ENCODE peak calls at places on chromosomes 2 and 18, in four cellular contexts. S is AG10803, H is epithelial cell of esophagus, Y is hepatocyte. L is an unnamed sample.

GRCh38 chr18:26425148-26425531 is 123.2 kb downstream of the KCTD1 start:
- DNase-seq in H (peak), S (peak), Y (no peak), L (no peak)

GRCh38 chr2:49248506-49248905 is 94.2 kb upstream of the FSHR start:
- DNase-seq in S (peak), H (peak), Y (peak), L (peak)

GRCh38 chr2:236286866-236287545 is 22.8 kb upstream of the ASB18 start:
- DNase-seq in S (peak), H (peak), Y (no peak), L (no peak)

GRCh38 chr2:236244256-236244655 is 19.9 kb downstream of the ASB18 start:
- DNase-seq in H (no peak), S (no peak), Y (no peak), L (no peak)

GRCh38 chr2:240723851-240724250 is 32.2 kb downstream of the AQP12A start:
- DNase-seq in Y (no peak), S (no peak), H (no peak), L (no peak)

GRCh38 chr2:44051948-44052347 is 56.2 kb upstream of the LRPPRC start:
- DNase-seq in Y (no peak), H (no peak), S (no peak), L (no peak)

GRCh38 chr2:168247341-168248305 is at the start of gene STK39:
- DNase-seq in H (peak), S (peak), Y (peak), L (peak)

GRCh38 chr2:234630676-234631350 is 133.9 kb upstream of the ARL4C start:
- DNase-seq in H (peak), S (peak), Y (no peak), L (no peak)

GRCh38 chr2:195782156-195782555 is 125.1 kb downstream of the SLC39A10 start:
- DNase-seq in H (no peak), S (no peak), Y (no peak), L (no peak)

GRCh38 chr2:28206786-28207185 is 185.9 kb upstream of the FOSL2 start:
- DNase-seq in H (no peak), S (no peak), Y (no peak), L (peak)

GRCh38 chr2:222708274-222708710 is 36.8 kb downstream of the MOGAT1 start:
- DNase-seq in Y (peak), S (peak), H (peak), L (peak)

GRCh38 chr2:42936632-42936996 is 144.2 kb upstream of the HAAO start:
- DNase-seq in Y (no peak), S (no peak), H (no peak), L (no peak)

GRCh38 chr2:234879671-234880455 is 72.0 kb upstream of the SH3BP4 start:
- DNase-seq in H (peak), Y (no peak), S (no peak), L (peak)

GRCh38 chr2:156352911-156353310 is 20.4 kb upstream of the NR4A2 start:
- DNase-seq in Y (no peak), H (no peak), S (no peak), L (no peak)

GRCh38 chr2:143581989-143582719 is 452.9 kb downstream of the ARHGAP15 start:
- DNase-seq in Y (no peak), S (peak), H (no peak), L (no peak)
- TF ChIP-seq CTCF in Y (peak), S (peak), H (peak), L (peak)

GRCh38 chr18:44901283-44901682 is 220.6 kb downstream of the SETBP1 start:
- DNase-seq in H (no peak), S (no peak), Y (no peak), L (no peak)
- H3K4me3 ChIP-seq in H (no peak), S (no peak), Y (no peak), L (no peak)

GRCh38 chr18:13627639-13628038 is 98.7 kb downstream of the FAM210A start:
- DNase-seq in H (no peak), S (no peak), Y (no peak), L (no peak)

GRCh38 chr18:13628211-13628610 is 98.1 kb downstream of the FAM210A start:
- DNase-seq in H (no peak), Y (no peak), S (no peak), L (no peak)

GRCh38 chr18:13626544-13626908 is 99.8 kb downstream of the FAM210A start:
- DNase-seq in Y (no peak), H (no peak), S (no peak), L (no peak)

GRCh38 chr18:13630869-13631268 is 95.5 kb downstream of the FAM210A start:
- DNase-seq in H (no peak), Y (no peak), S (no peak), L (no peak)

GRCh38 chr18:13629841-13630747 is 96.3 kb downstream of the FAM210A start:
- DNase-seq in Y (peak), S (peak), H (peak), L (peak)
- TF ChIP-seq CTCF in Y (peak), S (peak), H (peak), L (peak)

DNA sequence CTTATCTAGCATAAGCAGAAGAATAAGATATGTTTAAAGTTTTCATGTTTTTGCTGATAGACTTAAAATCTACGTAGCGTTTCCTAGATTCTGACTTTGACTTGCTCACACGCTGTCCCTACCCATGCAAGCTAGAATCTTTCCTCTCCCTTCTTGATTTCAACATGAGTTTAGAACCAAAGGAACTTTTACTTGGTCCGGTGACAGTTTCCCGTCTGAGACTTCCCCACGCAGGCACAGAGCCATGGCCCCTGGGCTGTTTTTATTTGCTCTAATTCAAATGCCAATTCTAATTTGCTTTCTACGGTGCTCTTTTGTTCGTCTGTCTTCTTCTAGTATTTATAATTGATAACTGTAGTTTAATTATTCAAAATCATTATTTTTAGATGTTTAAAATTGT is 467.7 kb downstream of the PARD3B start:
- DNase-seq in Y (no peak), H (no peak), S (no peak), L (no peak)
- H3K4me3 ChIP-seq in Y (no peak), H (no peak), S (no peak), L (no peak)

DNA sequence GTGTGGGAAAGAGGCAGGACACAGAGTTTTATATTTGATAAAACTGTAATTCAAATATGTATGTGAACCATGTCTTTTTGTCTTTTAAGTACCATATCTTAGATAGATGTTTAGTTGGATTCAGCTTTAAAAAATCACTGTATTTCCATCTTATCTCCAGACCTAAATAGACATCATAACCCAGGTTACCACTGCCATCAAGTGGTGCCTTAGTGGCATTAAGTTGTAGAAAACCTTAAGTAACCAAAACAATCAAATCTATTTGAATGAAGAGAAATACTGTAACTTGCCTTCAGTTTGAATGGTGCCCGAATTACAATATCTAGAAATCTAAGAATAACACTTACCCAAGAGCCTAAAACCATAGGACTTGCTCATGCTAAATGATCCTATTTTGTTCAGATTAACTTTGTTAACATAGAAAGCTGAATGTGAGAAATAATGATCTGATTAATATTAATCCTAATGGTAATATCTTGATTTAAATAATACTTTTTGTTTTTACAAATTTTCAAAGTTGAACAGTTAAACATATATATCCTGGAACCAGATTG is 92.5 kb upstream of the MAP2 start:
- DNase-seq in S (peak), Y (peak), H (peak), L (peak)
- TF ChIP-seq CTCF in S (peak), Y (peak), H (peak), L (peak)

GRCh38 chr2:165293439-165294420 is 54.5 kb downstream of the SCN2A start:
- DNase-seq in Y (peak), H (peak), S (peak), L (peak)
- H3K4me3 ChIP-seq in Y (peak), H (no peak), S (no peak), L (peak)

GRCh38 chr2:102615620-102616436 is 3.5 kb upstream of the SLC9A2 start:
- DNase-seq in Y (peak), S (peak), H (peak), L (peak)
- TF ChIP-seq CTCF in Y (peak), S (peak), H (peak), L (peak)

GRCh38 chr18:47251289-47252120 is at the start of gene SKOR2:
- DNase-seq in H (no peak), Y (no peak), S (no peak), L (no peak)
- H3K4me3 ChIP-seq in H (no peak), Y (no peak), S (no peak), L (no peak)

GRCh38 chr2:144099746-144100438 is 420.0 kb downstream of the ZEB2 start:
- DNase-seq in S (peak), H (peak), Y (peak), L (peak)
- TF ChIP-seq CTCF in S (no peak), H (peak), Y (no peak), L (peak)

GRCh38 chr2:167052825-167053224 is 164.5 kb downstream of the XIRP2 start:
- DNase-seq in S (peak), Y (peak), H (peak), L (peak)

GRCh38 chr2:167049659-167050058 is 161.4 kb downstream of the XIRP2 start:
- DNase-seq in Y (no peak), H (no peak), S (no peak), L (no peak)

GRCh38 chr2:167048829-167049228 is 160.5 kb downstream of the XIRP2 start:
- DNase-seq in S (no peak), H (no peak), Y (no peak), L (no peak)
- H3K4me3 ChIP-seq in S (no peak), H (no peak), Y (no peak), L (no peak)